ENCODE peak calls at places on chromosomes 12 and 14, in six cellular contexts. One of them, this sample, is unnamed.
A peak's percentile ranks its signal among the peaks of the same experiment; 100 is the strongest.

GRCh38 chr12:93894391-93895095 is 217.4 kb downstream of the CRADD start:
- DNase-seq in DMS 273 treated with DMSO at 0.1 percent for 48 hours: no peak
- DNase-seq in substantia nigra: peak; percentile 76
- DNase-seq in right cardiac atrium: peak; percentile 96
- DNase-seq in stimulated activated CD4-positive, alpha-beta T cell treated with anti-CD3 and anti-CD28 coated beads, Interleukin-1b, Interleukin-23, amount 100 ng/mL, for 1 hour: no peak
- DNase-seq in upper lobe of right lung: peak; percentile 69
- DNase-seq in this sample: no peak

GRCh38 chr14:44961151-44961729 is 507 bp downstream of the KLHL28 start:
- DNase-seq in DMS 273 treated with DMSO at 0.1 percent for 48 hours: peak; percentile 93
- DNase-seq in substantia nigra: peak; percentile 3
- DNase-seq in right cardiac atrium: peak; percentile 80
- DNase-seq in upper lobe of right lung: peak; percentile 80
- DNase-seq in stimulated activated CD4-positive, alpha-beta T cell treated with anti-CD3 and anti-CD28 coated beads, Interleukin-1b, Interleukin-23, amount 100 ng/mL, for 1 hour: no peak
- DNase-seq in this sample: peak; percentile 17

GRCh38 chr14:103385994-103386491 is 828 bp downstream of the MARK3 start:
- DNase-seq in upper lobe of right lung: no peak
- DNase-seq in substantia nigra: no peak
- DNase-seq in DMS 273 treated with DMSO at 0.1 percent for 48 hours: no peak
- DNase-seq in right cardiac atrium: peak; percentile 74
- DNase-seq in stimulated activated CD4-positive, alpha-beta T cell treated with anti-CD3 and anti-CD28 coated beads, Interleukin-1b, Interleukin-23, amount 100 ng/mL, for 1 hour: no peak
- DNase-seq in this sample: no peak

GRCh38 chr12:26473291-26473690 is 277.9 kb downstream of the SSPN start:
- DNase-seq in upper lobe of right lung: no peak
- DNase-seq in stimulated activated CD4-positive, alpha-beta T cell treated with anti-CD3 and anti-CD28 coated beads, Interleukin-1b, Interleukin-23, amount 100 ng/mL, for 1 hour: no peak
- DNase-seq in substantia nigra: no peak
- DNase-seq in DMS 273 treated with DMSO at 0.1 percent for 48 hours: no peak
- DNase-seq in right cardiac atrium: no peak
- DNase-seq in this sample: no peak

GRCh38 chr12:108750471-108751402 is 19.4 kb upstream of the CORO1C start:
- DNase-seq in substantia nigra: no peak
- DNase-seq in upper lobe of right lung: peak; percentile 6
- DNase-seq in stimulated activated CD4-positive, alpha-beta T cell treated with anti-CD3 and anti-CD28 coated beads, Interleukin-1b, Interleukin-23, amount 100 ng/mL, for 1 hour: no peak
- DNase-seq in right cardiac atrium: no peak
- DNase-seq in DMS 273 treated with DMSO at 0.1 percent for 48 hours: no peak
- DNase-seq in this sample: no peak

GRCh38 chr14:69620211-69620611 is 8.8 kb downstream of the SUSD6 start:
- DNase-seq in upper lobe of right lung: no peak
- DNase-seq in DMS 273 treated with DMSO at 0.1 percent for 48 hours: no peak
- DNase-seq in stimulated activated CD4-positive, alpha-beta T cell treated with anti-CD3 and anti-CD28 coated beads, Interleukin-1b, Interleukin-23, amount 100 ng/mL, for 1 hour: no peak
- DNase-seq in substantia nigra: no peak
- DNase-seq in right cardiac atrium: no peak
- DNase-seq in this sample: no peak

GRCh38 chr14:40494483-40494882 is 1062.2 kb upstream of the FBXO33 start:
- DNase-seq in right cardiac atrium: no peak
- DNase-seq in upper lobe of right lung: no peak
- DNase-seq in DMS 273 treated with DMSO at 0.1 percent for 48 hours: no peak
- DNase-seq in substantia nigra: no peak
- DNase-seq in stimulated activated CD4-positive, alpha-beta T cell treated with anti-CD3 and anti-CD28 coated beads, Interleukin-1b, Interleukin-23, amount 100 ng/mL, for 1 hour: no peak
- DNase-seq in this sample: no peak

GRCh38 chr12:50732591-50732990 is 31.3 kb upstream of the ATF1 start:
- DNase-seq in right cardiac atrium: no peak
- DNase-seq in substantia nigra: no peak
- DNase-seq in upper lobe of right lung: no peak
- DNase-seq in DMS 273 treated with DMSO at 0.1 percent for 48 hours: no peak
- DNase-seq in stimulated activated CD4-positive, alpha-beta T cell treated with anti-CD3 and anti-CD28 coated beads, Interleukin-1b, Interleukin-23, amount 100 ng/mL, for 1 hour: no peak
- DNase-seq in this sample: no peak

GRCh38 chr12:119156401-119156800 is 22.3 kb upstream of the HSPB8 start:
- DNase-seq in substantia nigra: no peak
- DNase-seq in DMS 273 treated with DMSO at 0.1 percent for 48 hours: peak; percentile 34
- DNase-seq in upper lobe of right lung: no peak
- DNase-seq in stimulated activated CD4-positive, alpha-beta T cell treated with anti-CD3 and anti-CD28 coated beads, Interleukin-1b, Interleukin-23, amount 100 ng/mL, for 1 hour: no peak
- DNase-seq in right cardiac atrium: peak; percentile 71
- DNase-seq in this sample: no peak

GRCh38 chr12:56451147-56451546 is 1.9 kb upstream of the TIMELESS start:
- DNase-seq in substantia nigra: no peak
- DNase-seq in upper lobe of right lung: no peak
- DNase-seq in DMS 273 treated with DMSO at 0.1 percent for 48 hours: no peak
- DNase-seq in stimulated activated CD4-positive, alpha-beta T cell treated with anti-CD3 and anti-CD28 coated beads, Interleukin-1b, Interleukin-23, amount 100 ng/mL, for 1 hour: no peak
- DNase-seq in right cardiac atrium: no peak
- DNase-seq in this sample: no peak

GRCh38 chr14:22506778-22507351 is 82.2 kb downstream of the DAD1 start:
- DNase-seq in upper lobe of right lung: no peak
- DNase-seq in substantia nigra: no peak
- DNase-seq in DMS 273 treated with DMSO at 0.1 percent for 48 hours: no peak
- DNase-seq in stimulated activated CD4-positive, alpha-beta T cell treated with anti-CD3 and anti-CD28 coated beads, Interleukin-1b, Interleukin-23, amount 100 ng/mL, for 1 hour: no peak
- DNase-seq in right cardiac atrium: no peak
- DNase-seq in this sample: no peak

GRCh38 chr12:46160081-46160980 is 108.5 kb downstream of the SLC38A1 start:
- DNase-seq in right cardiac atrium: no peak
- DNase-seq in stimulated activated CD4-positive, alpha-beta T cell treated with anti-CD3 and anti-CD28 coated beads, Interleukin-1b, Interleukin-23, amount 100 ng/mL, for 1 hour: no peak
- DNase-seq in substantia nigra: no peak
- DNase-seq in DMS 273 treated with DMSO at 0.1 percent for 48 hours: peak; percentile 67
- DNase-seq in upper lobe of right lung: no peak
- DNase-seq in this sample: no peak

GRCh38 chr12:96749978-96750377 is 157.1 kb upstream of the NEDD1 start:
- DNase-seq in stimulated activated CD4-positive, alpha-beta T cell treated with anti-CD3 and anti-CD28 coated beads, Interleukin-1b, Interleukin-23, amount 100 ng/mL, for 1 hour: no peak
- DNase-seq in upper lobe of right lung: no peak
- DNase-seq in substantia nigra: no peak
- DNase-seq in DMS 273 treated with DMSO at 0.1 percent for 48 hours: no peak
- DNase-seq in right cardiac atrium: no peak
- DNase-seq in this sample: no peak

GRCh38 chr12:100234166-100234565 is 32.7 kb downstream of the DEPDC4 start:
- DNase-seq in stimulated activated CD4-positive, alpha-beta T cell treated with anti-CD3 and anti-CD28 coated beads, Interleukin-1b, Interleukin-23, amount 100 ng/mL, for 1 hour: no peak
- DNase-seq in DMS 273 treated with DMSO at 0.1 percent for 48 hours: no peak
- DNase-seq in substantia nigra: no peak
- DNase-seq in right cardiac atrium: no peak
- DNase-seq in upper lobe of right lung: no peak
- DNase-seq in this sample: no peak

GRCh38 chr14:75422169-75422568 is 5.7 kb upstream of the JDP2 start:
- DNase-seq in DMS 273 treated with DMSO at 0.1 percent for 48 hours: no peak
- DNase-seq in substantia nigra: no peak
- DNase-seq in right cardiac atrium: no peak
- DNase-seq in upper lobe of right lung: no peak
- DNase-seq in stimulated activated CD4-positive, alpha-beta T cell treated with anti-CD3 and anti-CD28 coated beads, Interleukin-1b, Interleukin-23, amount 100 ng/mL, for 1 hour: no peak
- DNase-seq in this sample: no peak

GRCh38 chr14:94009767-94010166 is 12.7 kb downstream of the CCDC197 start:
- DNase-seq in substantia nigra: no peak
- DNase-seq in right cardiac atrium: no peak
- DNase-seq in DMS 273 treated with DMSO at 0.1 percent for 48 hours: peak; percentile 32
- DNase-seq in stimulated activated CD4-positive, alpha-beta T cell treated with anti-CD3 and anti-CD28 coated beads, Interleukin-1b, Interleukin-23, amount 100 ng/mL, for 1 hour: no peak
- DNase-seq in upper lobe of right lung: no peak
- DNase-seq in this sample: no peak

GRCh38 chr12:92297932-92298681 is 152.5 kb upstream of the BTG1 start:
- DNase-seq in stimulated activated CD4-positive, alpha-beta T cell treated with anti-CD3 and anti-CD28 coated beads, Interleukin-1b, Interleukin-23, amount 100 ng/mL, for 1 hour: no peak
- DNase-seq in DMS 273 treated with DMSO at 0.1 percent for 48 hours: no peak
- DNase-seq in right cardiac atrium: no peak
- DNase-seq in substantia nigra: no peak
- DNase-seq in upper lobe of right lung: no peak
- DNase-seq in this sample: no peak

GRCh38 chr12:122356192-122356635 is 66.3 kb downstream of the CLIP1 start:
- DNase-seq in upper lobe of right lung: no peak
- DNase-seq in substantia nigra: no peak
- DNase-seq in right cardiac atrium: no peak
- DNase-seq in DMS 273 treated with DMSO at 0.1 percent for 48 hours: peak; percentile 41
- DNase-seq in stimulated activated CD4-positive, alpha-beta T cell treated with anti-CD3 and anti-CD28 coated beads, Interleukin-1b, Interleukin-23, amount 100 ng/mL, for 1 hour: peak; percentile 9
- DNase-seq in this sample: no peak

GRCh38 chr12:91920740-91921139 is 224.9 kb downstream of the BTG1 start:
- DNase-seq in stimulated activated CD4-positive, alpha-beta T cell treated with anti-CD3 and anti-CD28 coated beads, Interleukin-1b, Interleukin-23, amount 100 ng/mL, for 1 hour: no peak
- DNase-seq in right cardiac atrium: no peak
- DNase-seq in substantia nigra: no peak
- DNase-seq in upper lobe of right lung: no peak
- DNase-seq in DMS 273 treated with DMSO at 0.1 percent for 48 hours: no peak
- DNase-seq in this sample: no peak

GRCh38 chr14:75979071-75979571 is 2.7 kb downstream of the TGFB3 start:
- DNase-seq in substantia nigra: peak; percentile 29
- DNase-seq in stimulated activated CD4-positive, alpha-beta T cell treated with anti-CD3 and anti-CD28 coated beads, Interleukin-1b, Interleukin-23, amount 100 ng/mL, for 1 hour: no peak
- DNase-seq in right cardiac atrium: peak; percentile 74
- DNase-seq in upper lobe of right lung: no peak
- DNase-seq in DMS 273 treated with DMSO at 0.1 percent for 48 hours: no peak
- DNase-seq in this sample: no peak

GRCh38 chr12:65779091-65779642 is 45.1 kb upstream of the HMGA2 start:
- DNase-seq in stimulated activated CD4-positive, alpha-beta T cell treated with anti-CD3 and anti-CD28 coated beads, Interleukin-1b, Interleukin-23, amount 100 ng/mL, for 1 hour: no peak
- DNase-seq in right cardiac atrium: no peak
- DNase-seq in substantia nigra: no peak
- DNase-seq in upper lobe of right lung: no peak
- DNase-seq in DMS 273 treated with DMSO at 0.1 percent for 48 hours: no peak
- DNase-seq in this sample: no peak

GRCh38 chr14:68786491-68787234 is 6.2 kb downstream of the ZFP36L1 start:
- DNase-seq in DMS 273 treated with DMSO at 0.1 percent for 48 hours: no peak
- DNase-seq in upper lobe of right lung: no peak
- DNase-seq in stimulated activated CD4-positive, alpha-beta T cell treated with anti-CD3 and anti-CD28 coated beads, Interleukin-1b, Interleukin-23, amount 100 ng/mL, for 1 hour: no peak
- DNase-seq in substantia nigra: no peak
- DNase-seq in right cardiac atrium: no peak
- DNase-seq in this sample: no peak

GRCh38 chr12:4032906-4033628 is 159.9 kb upstream of the PARP11 start:
- DNase-seq in right cardiac atrium: no peak
- DNase-seq in stimulated activated CD4-positive, alpha-beta T cell treated with anti-CD3 and anti-CD28 coated beads, Interleukin-1b, Interleukin-23, amount 100 ng/mL, for 1 hour: no peak
- DNase-seq in substantia nigra: no peak
- DNase-seq in DMS 273 treated with DMSO at 0.1 percent for 48 hours: no peak
- DNase-seq in upper lobe of right lung: no peak
- DNase-seq in this sample: no peak

GRCh38 chr14:89826581-89826980 is 127.9 kb downstream of the EFCAB11 start:
- DNase-seq in DMS 273 treated with DMSO at 0.1 percent for 48 hours: no peak
- DNase-seq in right cardiac atrium: no peak
- DNase-seq in stimulated activated CD4-positive, alpha-beta T cell treated with anti-CD3 and anti-CD28 coated beads, Interleukin-1b, Interleukin-23, amount 100 ng/mL, for 1 hour: no peak
- DNase-seq in substantia nigra: no peak
- DNase-seq in upper lobe of right lung: no peak
- DNase-seq in this sample: no peak

GRCh38 chr14:68723808-68724268 is 69.0 kb downstream of the ZFP36L1 start:
- DNase-seq in upper lobe of right lung: no peak
- DNase-seq in stimulated activated CD4-positive, alpha-beta T cell treated with anti-CD3 and anti-CD28 coated beads, Interleukin-1b, Interleukin-23, amount 100 ng/mL, for 1 hour: no peak
- DNase-seq in substantia nigra: no peak
- DNase-seq in DMS 273 treated with DMSO at 0.1 percent for 48 hours: no peak
- DNase-seq in right cardiac atrium: no peak
- DNase-seq in this sample: no peak